ENCODE peak calls at places on chromosomes 13 and 19, in nine cellular contexts. K is stomach, Q is GM13976, G is fibroblast of the aortic adventitia, J is BJ, I is brain microvascular endothelial cell, R is H9, C is tibial nerve, Z is cardiac fibroblast. T is an unnamed sample.
A peak's percentile ranks its signal among the peaks of the same experiment; 100 is the strongest.

GRCh38 chr19:45446944-45447343 is 20.9 kb upstream of the FOSB start:
- DNase-seq in K (no peak), Q (no peak), G (peak; percentile 83), J (no peak), I (no peak), R (no peak), C (no peak), Z (no peak), T (no peak)

GRCh38 chr13:56924401-56924800 is 216.3 kb upstream of the PRR20A start:
- DNase-seq in K (no peak), Q (no peak), G (no peak), J (no peak), I (no peak), R (no peak), C (no peak), Z (no peak), T (no peak)

GRCh38 chr13:40319699-40320586 is 346.5 kb downstream of the FOXO1 start:
- DNase-seq in K (no peak), Q (no peak), G (no peak), J (no peak), I (no peak), R (no peak), C (no peak), Z (no peak), T (no peak)

GRCh38 chr19:4967738-4968461 is 1.0 kb upstream of the KDM4B start:
- DNase-seq in K (no peak), Q (no peak), G (peak; percentile 25), J (no peak), I (no peak), R (no peak), C (no peak), Z (peak; percentile 36), T (no peak)

GRCh38 chr13:83211301-83211700 is 671.0 kb downstream of the SLITRK1 start:
- DNase-seq in K (no peak), Q (no peak), G (peak; percentile 64), J (no peak), I (peak; percentile 61), R (no peak), C (no peak), Z (peak; percentile 80), T (no peak)

GRCh38 chr13:20161275-20161950 is 561 bp upstream of the GJA3 start:
- DNase-seq in K (no peak), Q (peak; percentile 63), G (no peak), J (no peak), I (no peak), R (no peak), C (no peak), Z (no peak), T (no peak)

GRCh38 chr19:7534531-7534980 is 961 bp upstream of the PNPLA6 start:
- DNase-seq in K (peak; percentile 40), Q (peak; percentile 76), G (peak; percentile 82), J (peak; percentile 56), I (peak; percentile 78), R (peak; percentile 85), C (no peak), Z (peak; percentile 60), T (peak; percentile 65)

GRCh38 chr19:10037809-10038208 is 24.5 kb downstream of the RDH8 start:
- DNase-seq in K (no peak), Q (no peak), G (no peak), J (no peak), I (no peak), R (no peak), C (no peak), Z (no peak), T (no peak)

GRCh38 chr13:113034451-113035208 is 65.6 kb downstream of the MCF2L start:
- DNase-seq in K (peak; percentile 38), Q (no peak), G (peak; percentile 76), J (no peak), I (peak; percentile 24), R (peak; percentile 60), C (no peak), Z (peak; percentile 74), T (peak; percentile 67)

GRCh38 chr19:18795540-18795939 is 4.4 kb upstream of the COMP start:
- DNase-seq in K (no peak), Q (no peak), G (peak; percentile 53), J (no peak), I (no peak), R (peak; percentile 39), C (no peak), Z (no peak), T (no peak)

GRCh38 chr13:51357928-51358595 is 18.6 kb downstream of the SERPINE3 start:
- DNase-seq in K (no peak), Q (no peak), G (no peak), J (no peak), I (no peak), R (no peak), C (no peak), Z (peak; percentile 28), T (no peak)

GRCh38 chr19:47520343-47520806 is 5.5 kb upstream of the NAPA start:
- DNase-seq in K (no peak), Q (no peak), G (no peak), J (no peak), I (no peak), R (no peak), C (no peak), Z (no peak), T (no peak)

GRCh38 chr19:47520839-47521238 is 6.0 kb upstream of the NAPA start:
- DNase-seq in K (no peak), Q (no peak), G (no peak), J (no peak), I (no peak), R (no peak), C (no peak), Z (no peak), T (no peak)

GRCh38 chr19:47518854-47519253 is 4.0 kb upstream of the NAPA start:
- DNase-seq in K (no peak), Q (no peak), G (no peak), J (no peak), I (no peak), R (no peak), C (no peak), Z (no peak), T (no peak)

GRCh38 chr19:47523473-47523872 is 8.6 kb upstream of the NAPA start:
- DNase-seq in K (no peak), Q (no peak), G (no peak), J (no peak), I (no peak), R (no peak), C (no peak), Z (no peak), T (no peak)

GRCh38 chr19:47521473-47522180 is 6.8 kb upstream of the NAPA start:
- DNase-seq in K (no peak), Q (no peak), G (no peak), J (no peak), I (no peak), R (no peak), C (no peak), Z (no peak), T (no peak)
- TF ChIP-seq CTCF in K (no peak), Q (no peak), G (no peak), J (no peak), I (no peak), R (no peak), C (no peak), Z (no peak), T (no peak)

GRCh38 chr19:38144667-38145066 is 79.4 kb downstream of the DPF1 start:
- DNase-seq in K (no peak), Q (no peak), G (no peak), J (no peak), I (no peak), R (no peak), C (no peak), Z (no peak), T (no peak)

GRCh38 chr19:38145627-38146026 is 78.4 kb downstream of the DPF1 start:
- DNase-seq in K (no peak), Q (no peak), G (peak; percentile 88), J (no peak), I (no peak), R (no peak), C (no peak), Z (peak; percentile 38), T (no peak)

GRCh38 chr19:38142176-38143035 is 81.6 kb downstream of the DPF1 start:
- DNase-seq in K (peak; percentile 34), Q (peak; percentile 70), G (peak; percentile 56), J (no peak), I (peak; percentile 60), R (peak; percentile 85), C (no peak), Z (peak; percentile 52), T (peak; percentile 80)

GRCh38 chr19:38141108-38141507 is 82.9 kb downstream of the DPF1 start:
- DNase-seq in K (no peak), Q (no peak), G (no peak), J (no peak), I (no peak), R (no peak), C (no peak), Z (no peak), T (no peak)

DNA sequence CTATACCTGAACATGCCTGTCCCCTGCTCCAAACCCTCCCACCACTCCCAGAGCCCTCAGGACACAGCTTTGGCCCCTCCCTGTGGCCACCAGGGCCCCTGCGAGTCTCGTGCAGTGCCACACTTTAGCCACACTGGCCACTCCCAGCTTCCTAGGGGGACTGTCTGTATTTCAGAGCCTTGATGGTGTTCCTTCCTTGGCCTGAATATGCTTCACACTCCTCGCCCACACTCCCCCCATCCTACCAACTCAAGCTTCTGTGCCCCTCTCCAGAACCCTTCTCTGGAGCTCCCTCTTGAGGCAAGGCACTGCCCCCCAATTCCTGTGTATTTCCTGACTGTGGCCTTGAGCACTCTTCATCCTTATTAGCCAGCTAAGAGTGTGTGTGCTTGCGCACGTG is 80.2 kb downstream of the DPF1 start:
- DNase-seq in K (no peak), Q (no peak), G (no peak), J (no peak), I (no peak), R (no peak), C (no peak), Z (no peak), T (no peak)
- TF ChIP-seq CTCF in K (no peak), Q (peak; percentile 10), G (no peak), J (peak; percentile 31), I (peak; percentile 45), R (peak; percentile 42), C (no peak), Z (peak; percentile 10), T (no peak)

GRCh38 chr13:74098077-74098476 is 36.1 kb downstream of the KLF12 start:
- DNase-seq in K (no peak), Q (no peak), G (no peak), J (no peak), I (no peak), R (no peak), C (no peak), Z (no peak), T (no peak)
- TF ChIP-seq CTCF in K (no peak), Q (no peak), G (no peak), J (no peak), I (no peak), R (no peak), C (no peak), Z (no peak), T (no peak)

DNA sequence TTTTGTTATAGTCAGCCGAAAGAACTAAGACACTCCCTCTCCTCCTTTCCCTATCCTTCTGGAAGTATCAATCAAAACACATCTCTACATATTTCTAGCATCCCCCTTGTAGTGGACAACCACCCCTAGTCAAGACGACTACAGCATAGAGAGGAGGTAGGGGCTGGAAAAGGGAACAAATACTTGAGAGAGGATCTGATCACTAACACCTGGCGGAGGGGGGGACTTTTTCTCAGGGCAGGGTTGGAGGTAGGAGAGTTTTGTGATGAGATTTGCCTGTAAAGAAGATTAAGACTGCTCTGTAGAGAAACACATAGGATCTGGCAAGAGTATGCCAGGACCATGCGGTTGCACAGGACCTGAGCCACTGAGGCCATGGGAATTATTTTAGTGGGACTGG is 208.1 kb downstream of the SHISA2 start:
- DNase-seq in K (no peak), Q (no peak), G (no peak), J (no peak), I (no peak), R (no peak), C (no peak), Z (no peak), T (no peak)
- TF ChIP-seq CTCF in K (no peak), Q (no peak), G (no peak), J (no peak), I (no peak), R (no peak), C (no peak), Z (no peak), T (no peak)